ENCODE peak calls at places on chromosomes 11 and 22, in nine cellular contexts. A is right cardiac atrium; N is stimulated activated CD8-positive, alpha-beta memory T cell treated with anti-CD3 and anti-CD28 coated beads, Interleukin-15, amount 100 ng/mL, for 48 hours; I is cardiac muscle cell; X is activated naive CD8-positive, alpha-beta T cell treated with anti-CD3 and anti-CD28 coated beads for 36 hours; T is heart left ventricle; W is stimulated activated CD4-positive, alpha-beta T cell treated with anti-CD3 and anti-CD28 coated beads, Interleukin-4, amount 100 ng/mL, for 1 hour; E is effector CD4-positive, alpha-beta T cell; H is aorta. Z is an unnamed sample.

GRCh38 chr22:36536717-36537116 is 7.8 kb upstream of the EIF3D start:
- DNase-seq in A (no peak), I (no peak), X (no peak), H (no peak), W (no peak), T (no peak), N (no peak), E (no peak), Z (peak)

GRCh38 chr11:125933030-125933813 is 12.6 kb upstream of the VSIG10L2 start:
- DNase-seq in H (no peak), A (no peak), E (no peak), X (peak), T (no peak), N (peak), I (no peak), W (no peak), Z (no peak)

GRCh38 chr11:70353900-70354568 is 44.3 kb upstream of the CTTN start:
- DNase-seq in E (no peak), A (no peak), W (no peak), X (no peak), I (no peak), T (no peak), N (no peak), H (no peak), Z (no peak)

GRCh38 chr22:49590381-49590780 is 237.3 kb downstream of the BRD1 start:
- DNase-seq in T (no peak), H (peak), E (no peak), X (no peak), A (no peak), I (no peak), N (no peak), W (no peak), Z (no peak)

GRCh38 chr11:1227551-1228182 is 4.8 kb downstream of the MUC5B start:
- DNase-seq in E (no peak), I (no peak), T (no peak), A (peak), N (no peak), W (no peak), X (no peak), H (peak), Z (peak)

GRCh38 chr22:39382410-39382809 is 17.2 kb upstream of the TAB1 start:
- DNase-seq in X (no peak), T (no peak), I (no peak), E (no peak), A (no peak), N (no peak), W (no peak), H (no peak), Z (no peak)

GRCh38 chr11:13679768-13680167 is 11.3 kb downstream of the FAR1 start:
- DNase-seq in E (no peak), W (no peak), T (no peak), N (no peak), A (no peak), I (no peak), X (no peak), H (no peak), Z (no peak)

GRCh38 chr22:29737251-29738117 is 17.7 kb downstream of the CABP7 start:
- DNase-seq in X (no peak), H (no peak), W (no peak), E (no peak), T (no peak), I (no peak), N (no peak), A (peak), Z (no peak)

GRCh38 chr11:72685560-72686480 is 11.6 kb upstream of the PDE2A start:
- DNase-seq in I (peak), T (no peak), X (peak), H (no peak), N (peak), E (no peak), W (peak), A (peak), Z (peak)

GRCh38 chr22:43276311-43276710 is 66.9 kb downstream of the SCUBE1 start:
- DNase-seq in I (no peak), N (no peak), T (no peak), W (no peak), H (no peak), E (no peak), X (no peak), A (no peak), Z (no peak)

GRCh38 chr11:60345489-60345888 is 18.4 kb downstream of the MS4A6E start:
- DNase-seq in N (no peak), I (peak), W (peak), X (no peak), T (no peak), A (peak), H (no peak), E (no peak), Z (no peak)

GRCh38 chr11:69099193-69099592 is 50.5 kb downstream of the TPCN2 start:
- DNase-seq in X (no peak), N (no peak), I (no peak), H (no peak), A (no peak), T (no peak), W (no peak), E (no peak), Z (no peak)

GRCh38 chr11:87574193-87574592 is 536.5 kb downstream of the TMEM135 start:
- DNase-seq in X (no peak), N (no peak), A (no peak), T (no peak), H (no peak), E (no peak), I (no peak), W (no peak), Z (no peak)

GRCh38 chr11:58659910-58660570 is 37.6 kb downstream of the CNTF start:
- DNase-seq in H (no peak), E (no peak), X (no peak), N (no peak), T (no peak), A (no peak), W (no peak), I (no peak), Z (no peak)

GRCh38 chr11:134034496-134035381 is 34.1 kb upstream of the JAM3 start:
- DNase-seq in I (no peak), E (no peak), X (no peak), H (no peak), T (no peak), N (no peak), A (peak), W (no peak), Z (no peak)

GRCh38 chr11:111372538-111372937 is 6.5 kb downstream of the POU2AF1 start:
- DNase-seq in I (no peak), N (no peak), X (no peak), E (no peak), A (no peak), W (no peak), T (no peak), H (no peak), Z (no peak)

GRCh38 chr22:23862103-23862502 is 4.4 kb downstream of the SLC2A11 start:
- DNase-seq in H (no peak), I (peak), W (no peak), E (no peak), X (peak), N (no peak), A (no peak), T (no peak), Z (no peak)

GRCh38 chr11:19631657-19632325 is 80.8 kb upstream of the NAV2 start:
- DNase-seq in A (no peak), N (no peak), W (no peak), I (peak), H (peak), X (no peak), T (no peak), E (no peak), Z (peak)

GRCh38 chr11:103953797-103954495 is 82.5 kb upstream of the DDI1 start:
- DNase-seq in X (no peak), H (no peak), I (no peak), A (no peak), W (no peak), E (no peak), N (no peak), T (no peak), Z (no peak)

GRCh38 chr11:70716986-70717775 is 318.9 kb downstream of the CTTN start:
- DNase-seq in A (no peak), N (no peak), W (no peak), H (no peak), I (no peak), E (no peak), X (no peak), T (no peak), Z (peak)

GRCh38 chr11:22343411-22344032 is 5.3 kb downstream of the SLC17A6 start:
- DNase-seq in X (no peak), W (no peak), A (no peak), I (no peak), E (no peak), T (no peak), N (no peak), H (no peak), Z (no peak)

GRCh38 chr22:25602924-25603323 is 38.4 kb downstream of the GRK3 start:
- DNase-seq in I (no peak), W (no peak), N (no peak), E (no peak), X (no peak), A (no peak), T (no peak), H (no peak), Z (no peak)

GRCh38 chr22:45891021-45891421 is 85.9 kb downstream of the WNT7B start:
- DNase-seq in A (no peak), E (no peak), W (no peak), N (no peak), I (no peak), T (no peak), H (peak), X (no peak), Z (peak)

GRCh38 chr11:36149538-36150242 is 139.5 kb downstream of the COMMD9 start:
- DNase-seq in H (peak), I (peak), A (peak), X (peak), E (no peak), N (peak), W (peak), T (no peak), Z (peak)

GRCh38 chr22:43066844-43067385 is 22.3 kb downstream of the TTLL1 start:
- DNase-seq in T (no peak), I (no peak), X (no peak), H (no peak), W (no peak), A (no peak), N (no peak), E (no peak), Z (no peak)

GRCh38 chr11:71470956-71471355 is 18.0 kb downstream of the NADSYN1 start:
- DNase-seq in X (no peak), W (no peak), A (no peak), I (no peak), E (no peak), N (no peak), T (no peak), H (no peak), Z (no peak)

GRCh38 chr11:116970485-116971292 is 127.5 kb downstream of the SIK3 start:
- DNase-seq in X (no peak), T (no peak), E (no peak), H (no peak), N (no peak), I (no peak), W (no peak), A (no peak), Z (no peak)

GRCh38 chr11:76551400-76551799 is 106.6 kb downstream of the EMSY start:
- DNase-seq in N (no peak), T (no peak), H (no peak), W (no peak), E (no peak), X (no peak), A (no peak), I (peak), Z (no peak)

GRCh38 chr22:39727541-39727940 is 157.0 kb downstream of the CACNA1I start:
- DNase-seq in A (no peak), N (no peak), X (no peak), W (no peak), I (peak), H (peak), T (no peak), E (no peak), Z (no peak)

GRCh38 chr11:121929581-121929980 is 186.4 kb downstream of the BLID start:
- DNase-seq in E (no peak), T (peak), W (no peak), X (no peak), I (peak), H (no peak), N (no peak), A (peak), Z (peak)

GRCh38 chr22:40605676-40606250 is 30.8 kb downstream of the MRTFA start:
- DNase-seq in W (no peak), T (no peak), N (no peak), E (no peak), H (no peak), X (no peak), I (peak), A (no peak), Z (no peak)

GRCh38 chr22:47119181-47119580 is 356.7 kb downstream of the TBC1D22A start:
- DNase-seq in E (no peak), X (no peak), W (no peak), A (no peak), I (no peak), H (no peak), T (no peak), N (no peak), Z (no peak)

GRCh38 chr11:2571598-2572281 is 126.9 kb downstream of the KCNQ1 start:
- DNase-seq in T (no peak), I (no peak), W (no peak), A (peak), N (no peak), H (peak), E (no peak), X (no peak), Z (peak)

GRCh38 chr11:45982656-45983470 is 60.4 kb downstream of the LARGE2 start:
- DNase-seq in H (peak), N (peak), X (peak), W (peak), E (no peak), T (peak), I (peak), A (peak), Z (peak)

GRCh38 chr22:29327089-29327764 is 11.7 kb upstream of the RASL10A start:
- DNase-seq in I (no peak), T (no peak), E (no peak), X (no peak), N (no peak), H (peak), A (no peak), W (no peak), Z (no peak)

GRCh38 chr11:61279934-61280656 is 15.0 kb downstream of the VWCE start:
- DNase-seq in X (no peak), H (no peak), N (no peak), T (no peak), I (no peak), W (no peak), A (no peak), E (no peak), Z (no peak)

GRCh38 chr11:120972621-120973020 is 51.3 kb upstream of the TBCEL start:
- DNase-seq in T (no peak), I (no peak), X (no peak), N (no peak), A (no peak), E (no peak), H (no peak), W (no peak), Z (no peak)

GRCh38 chr11:118789501-118790356 is 1.2 kb downstream of the DDX6 start:
- DNase-seq in E (peak), A (no peak), T (no peak), X (no peak), N (peak), H (no peak), I (peak), W (peak), Z (no peak)

GRCh38 chr11:122682464-122682863 is 26.9 kb downstream of the UBASH3B start:
- DNase-seq in E (no peak), I (no peak), A (no peak), X (no peak), W (no peak), N (no peak), H (no peak), T (no peak), Z (no peak)